ENCODE peak calls at places on chromosome 9, in four cellular contexts. A, M, U and Y are unnamed samples.

GRCh38 chr9:4382722-4383317 is 83.0 kb upstream of the GLIS3 start:
- DNase-seq in A (peak; percentile 69), M (peak; percentile 56), U (no peak), Y (peak; percentile 19)

GRCh38 chr9:123275381-123275780 is 7.0 kb upstream of the STRBP start:
- DNase-seq in A (no peak), M (no peak), U (no peak), Y (no peak)

GRCh38 chr9:136750526-136750925 is 2.2 kb upstream of the LCN6 start:
- DNase-seq in A (no peak), M (no peak), U (no peak), Y (no peak)

GRCh38 chr9:85511746-85512145 is 230.0 kb downstream of the AGTPBP1 start:
- DNase-seq in A (no peak), M (no peak), U (no peak), Y (no peak)

GRCh38 chr9:114719290-114719689 is 37.3 kb upstream of the TEX48 start:
- DNase-seq in A (no peak), M (no peak), U (no peak), Y (no peak)

GRCh38 chr9:27212191-27212590 is 84.8 kb downstream of the EQTN start:
- DNase-seq in A (no peak), M (no peak), U (no peak), Y (no peak)

GRCh38 chr9:70159630-70160029 is 99.1 kb upstream of the SMC5 start:
- DNase-seq in A (no peak), M (no peak), U (no peak), Y (no peak)

GRCh38 chr9:124199474-124199873 is 58.3 kb upstream of the NEK6 start:
- DNase-seq in A (no peak), M (no peak), U (no peak), Y (no peak)

GRCh38 chr9:133972041-133972970 is 19.8 kb downstream of the VAV2 start:
- DNase-seq in A (no peak), M (no peak), U (no peak), Y (no peak)